ENCODE peak calls at places on chromosomes 12 and 14, in ten cellular contexts. H is NCI-H2107; B is GM12864; V is mucosa of descending colon; I is naive thymus-derived CD8-positive, alpha-beta T cell; C is ascending aorta; M is iris pigment epithelial cell; J is astrocyte of the cerebellum; K is naive thymus-derived CD4-positive, alpha-beta T cell; D is A549. W is an unnamed sample.
A peak's percentile ranks its signal among the peaks of the same experiment; 100 is the strongest.

GRCh38 chr14:23910081-23910875 is 43.3 kb upstream of the DHRS4 start:
- DNase-seq in C (no peak), M (peak; percentile 55), K (no peak), J (peak; percentile 18), V (peak; percentile 73), B (no peak), I (no peak), H (peak; percentile 52), D (peak; percentile 65), W (peak; percentile 70)

GRCh38 chr14:104929268-104930230 is 4.9 kb downstream of the PLD4 start:
- DNase-seq in K (no peak), I (no peak), V (no peak), C (no peak), M (no peak), J (no peak), H (no peak), B (no peak), D (no peak), W (no peak)

GRCh38 chr14:51167587-51168219 is 72.3 kb upstream of the TMX1 start:
- DNase-seq in V (no peak), B (no peak), C (no peak), J (no peak), I (no peak), D (no peak), K (no peak), M (peak; percentile 90), H (no peak), W (peak; percentile 84)

GRCh38 chr12:52126050-52126604 is 46.6 kb downstream of the SMIM41 start:
- DNase-seq in B (no peak), J (no peak), K (no peak), C (no peak), V (no peak), D (no peak), I (no peak), H (no peak), M (no peak), W (no peak)

GRCh38 chr12:65602191-65602578 is 222.1 kb upstream of the HMGA2 start:
- DNase-seq in H (no peak), M (no peak), D (no peak), I (no peak), K (no peak), C (no peak), V (no peak), B (no peak), J (no peak), W (no peak)

GRCh38 chr12:29309320-29309902 is 71.6 kb downstream of the ERGIC2 start:
- DNase-seq in M (peak; percentile 33), K (no peak), D (peak; percentile 34), B (no peak), C (no peak), J (no peak), V (no peak), H (no peak), I (peak; percentile 3), W (peak; percentile 8)

GRCh38 chr12:67698711-67699603 is 50.4 kb downstream of the DYRK2 start:
- DNase-seq in D (no peak), M (no peak), B (peak; percentile 89), K (peak; percentile 31), C (no peak), V (no peak), I (peak; percentile 54), H (no peak), J (no peak), W (peak; percentile 62)

GRCh38 chr12:14902465-14902864 is 16.8 kb upstream of the MGP start:
- DNase-seq in B (no peak), J (no peak), D (no peak), M (peak; percentile 71), I (no peak), V (no peak), K (no peak), H (no peak), C (no peak), W (no peak)

GRCh38 chr12:22924391-22924790 is 299.4 kb downstream of the ETNK1 start:
- DNase-seq in I (no peak), V (no peak), C (no peak), M (no peak), J (no peak), D (no peak), B (no peak), H (no peak), K (no peak), W (no peak)

GRCh38 chr12:124490584-124491305 is 76.7 kb downstream of the NCOR2 start:
- DNase-seq in J (no peak), M (no peak), V (peak; percentile 77), K (no peak), B (no peak), I (no peak), H (no peak), D (no peak), C (peak; percentile 79), W (no peak)

GRCh38 chr14:42804146-42804545 is 1197.5 kb downstream of the LRFN5 start:
- DNase-seq in D (no peak), I (no peak), K (no peak), C (no peak), J (no peak), B (no peak), M (no peak), H (no peak), V (no peak), W (no peak)

GRCh38 chr14:60647081-60647836 is 2.0 kb downstream of the SIX1 start:
- DNase-seq in M (peak; percentile 78), D (peak; percentile 54), V (no peak), K (no peak), C (no peak), B (no peak), J (no peak), I (no peak), H (no peak), W (peak; percentile 85)

GRCh38 chr12:113261847-113262470 is 40.7 kb downstream of the TPCN1 start:
- DNase-seq in B (no peak), K (peak; percentile 47), H (no peak), M (peak; percentile 73), D (no peak), J (no peak), V (no peak), C (no peak), I (peak; percentile 30), W (peak; percentile 56)

GRCh38 chr12:47651368-47652254 is 54.2 kb downstream of the RPAP3 start:
- DNase-seq in B (peak; percentile 26), K (peak; percentile 47), M (peak; percentile 77), I (peak; percentile 67), C (peak; percentile 72), V (peak; percentile 32), J (peak; percentile 55), D (peak; percentile 75), H (peak; percentile 49), W (peak; percentile 76)

GRCh38 chr12:39503445-39503844 is 60.5 kb upstream of the KIF21A start:
- DNase-seq in D (peak; percentile 53), H (no peak), C (no peak), J (peak; percentile 9), M (peak; percentile 88), K (no peak), B (no peak), I (no peak), V (no peak), W (peak; percentile 41)

GRCh38 chr12:57740656-57741412 is 2.3 kb upstream of the AGAP2 start:
- DNase-seq in H (no peak), B (peak; percentile 46), M (no peak), K (peak; percentile 85), J (no peak), I (peak; percentile 89), C (no peak), V (peak; percentile 52), D (no peak), W (no peak)

GRCh38 chr12:60035835-60036234 is 440.0 kb downstream of the SLC16A7 start:
- DNase-seq in H (no peak), V (no peak), K (no peak), C (no peak), J (no peak), M (peak; percentile 23), D (no peak), I (no peak), B (no peak), W (peak; percentile 32)

GRCh38 chr12:90292183-90292582 is 583.5 kb upstream of the ATP2B1 start:
- DNase-seq in C (no peak), H (no peak), K (no peak), M (no peak), B (no peak), V (no peak), D (no peak), I (no peak), J (no peak), W (no peak)

GRCh38 chr14:101593411-101594181 is 32.3 kb downstream of the DIO3 start:
- DNase-seq in B (no peak), I (no peak), C (no peak), H (no peak), J (no peak), V (no peak), D (no peak), M (no peak), K (no peak), W (no peak)

GRCh38 chr12:79662046-79662811 is 28.5 kb downstream of the PAWR start:
- DNase-seq in M (peak; percentile 79), I (no peak), V (no peak), K (no peak), C (no peak), D (peak; percentile 27), B (no peak), J (no peak), H (no peak), W (no peak)

GRCh38 chr12:107761502-107761904 is 566 bp upstream of the PRDM4 start:
- DNase-seq in V (no peak), J (no peak), C (no peak), D (no peak), B (no peak), M (no peak), K (no peak), I (no peak), H (no peak), W (no peak)

GRCh38 chr12:104651812-104652211 is 195.1 kb downstream of the CHST11 start:
- DNase-seq in D (no peak), I (no peak), V (no peak), J (no peak), K (no peak), B (no peak), M (no peak), C (no peak), H (no peak), W (no peak)

GRCh38 chr12:3004655-3005565 is 45.7 kb downstream of the TEAD4 start:
- DNase-seq in J (no peak), B (no peak), V (no peak), C (no peak), K (no peak), M (no peak), H (no peak), I (no peak), D (no peak), W (peak; percentile 67)

GRCh38 chr12:92608418-92609091 is 94.2 kb upstream of the PLEKHG7 start:
- DNase-seq in J (no peak), C (no peak), M (peak; percentile 63), I (no peak), B (no peak), V (no peak), D (peak; percentile 76), K (no peak), H (no peak), W (peak; percentile 75)